ENCODE peak calls at places on chromosome 10, in six cellular contexts. One of them, this sample, is unnamed.

GRCh38 chr10:122551450-122551849 is 9.1 kb upstream of the DMBT1 start:
- DNase-seq in K562: no peak
- DNase-seq in GM12891: no peak
- DNase-seq in H1: no peak
- DNase-seq in HepG2: peak; percentile 36
- DNase-seq in GM12878: no peak
- DNase-seq in this sample: no peak

GRCh38 chr10:109417803-109418202 is 505.5 kb downstream of the XPNPEP1 start:
- DNase-seq in K562: no peak
- DNase-seq in GM12891: no peak
- DNase-seq in H1: no peak
- DNase-seq in HepG2: no peak
- DNase-seq in GM12878: no peak
- DNase-seq in this sample: no peak

GRCh38 chr10:31645786-31646185 is 282.8 kb downstream of the ARHGAP12 start:
- DNase-seq in K562: no peak
- DNase-seq in GM12891: no peak
- DNase-seq in H1: no peak
- DNase-seq in HepG2: no peak
- DNase-seq in GM12878: no peak
- DNase-seq in this sample: no peak

GRCh38 chr10:98006266-98006665 is 24.2 kb downstream of the CRTAC1 start:
- DNase-seq in K562: peak; percentile 30
- DNase-seq in GM12891: no peak
- DNase-seq in H1: no peak
- DNase-seq in HepG2: no peak
- DNase-seq in GM12878: no peak
- DNase-seq in this sample: no peak

GRCh38 chr10:102599565-102600327 is 44.5 kb upstream of the TRIM8 start:
- DNase-seq in K562: peak; percentile 80
- DNase-seq in GM12891: no peak
- DNase-seq in H1: no peak
- DNase-seq in HepG2: peak; percentile 86
- DNase-seq in GM12878: no peak
- DNase-seq in this sample: no peak

GRCh38 chr10:97648557-97649404 is 8.3 kb downstream of the PI4K2A start:
- DNase-seq in K562: peak; percentile 30
- DNase-seq in GM12891: peak; percentile 39
- DNase-seq in H1: no peak
- DNase-seq in HepG2: peak; percentile 68
- DNase-seq in GM12878: peak; percentile 47
- DNase-seq in this sample: peak; percentile 42

GRCh38 chr10:16458196-16458977 is 21.6 kb downstream of the PTER start:
- DNase-seq in K562: no peak
- DNase-seq in GM12891: no peak
- DNase-seq in H1: no peak
- DNase-seq in HepG2: no peak
- DNase-seq in GM12878: no peak
- DNase-seq in this sample: no peak

GRCh38 chr10:75910032-75910431 is 478.6 kb downstream of the LRMDA start:
- DNase-seq in K562: no peak
- DNase-seq in GM12891: no peak
- DNase-seq in H1: no peak
- DNase-seq in HepG2: peak; percentile 26
- DNase-seq in GM12878: no peak
- DNase-seq in this sample: no peak

GRCh38 chr10:124916585-124917167 is 25.2 kb upstream of the ZRANB1 start:
- DNase-seq in K562: peak; percentile 96
- DNase-seq in GM12891: peak; percentile 99
- DNase-seq in H1: peak; percentile 84
- DNase-seq in HepG2: peak; percentile 89
- DNase-seq in GM12878: peak; percentile 66
- DNase-seq in this sample: peak; percentile 98

GRCh38 chr10:124917939-124918830 is 23.7 kb upstream of the ZRANB1 start:
- DNase-seq in K562: no peak
- DNase-seq in GM12891: no peak
- DNase-seq in H1: no peak
- DNase-seq in HepG2: no peak
- DNase-seq in GM12878: no peak
- DNase-seq in this sample: no peak

GRCh38 chr10:124916098-124916584 is 25.8 kb upstream of the ZRANB1 start:
- DNase-seq in K562: no peak
- DNase-seq in GM12891: no peak
- DNase-seq in H1: no peak
- DNase-seq in HepG2: no peak
- DNase-seq in GM12878: no peak
- DNase-seq in this sample: no peak

GRCh38 chr10:124918906-124919305 is 23.0 kb upstream of the ZRANB1 start:
- DNase-seq in K562: no peak
- DNase-seq in GM12891: no peak
- DNase-seq in H1: no peak
- DNase-seq in HepG2: no peak
- DNase-seq in GM12878: no peak
- DNase-seq in this sample: no peak

DNA sequence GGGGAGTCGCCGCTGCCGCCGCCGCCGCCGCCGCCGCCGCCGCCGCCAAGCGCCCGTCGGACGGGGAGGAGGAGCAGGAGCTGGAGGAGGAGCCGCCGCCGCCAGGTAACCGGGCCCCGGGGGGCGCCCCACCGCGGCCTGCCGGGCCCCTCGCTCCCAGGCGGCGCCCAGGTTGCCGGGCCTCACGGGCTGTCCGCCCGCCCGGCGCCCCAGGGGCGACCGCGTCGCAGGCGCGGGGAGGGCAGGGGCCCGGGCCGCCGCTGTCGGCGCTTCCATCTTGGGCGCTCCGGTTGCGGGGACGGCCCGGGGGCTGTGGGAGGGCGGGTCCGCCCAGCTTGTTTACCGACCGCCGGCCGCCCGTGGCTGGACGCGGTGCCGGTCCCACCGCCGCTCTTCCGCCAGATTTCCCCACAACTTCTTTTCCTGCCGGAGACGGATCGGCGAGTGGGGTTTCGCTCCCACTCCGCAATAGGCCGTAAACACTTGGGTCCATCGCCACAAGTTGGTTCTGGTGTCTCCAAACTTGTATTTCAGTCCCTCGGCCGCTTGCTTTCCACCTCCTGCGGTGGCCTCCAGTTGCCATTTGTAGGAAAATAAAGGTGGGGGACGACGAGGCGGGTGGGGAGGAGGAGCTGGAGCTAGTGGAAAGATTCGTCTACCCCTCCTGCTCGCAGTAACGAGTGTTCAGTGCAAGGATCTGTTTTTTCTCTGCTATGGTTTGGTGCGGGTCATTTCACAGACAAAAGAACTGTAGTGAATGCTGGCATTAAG is 24.6 kb upstream of the ZRANB1 start:
- DNase-seq in K562: peak; percentile 58
- DNase-seq in GM12891: peak; percentile 30
- DNase-seq in H1: no peak
- DNase-seq in HepG2: peak; percentile 39
- DNase-seq in GM12878: no peak
- DNase-seq in this sample: peak; percentile 37
- TF ChIP-seq POLR2A in K562: peak; percentile 25
- TF ChIP-seq POLR2A in GM12891: no peak
- TF ChIP-seq POLR2A in H1: no peak
- TF ChIP-seq POLR2A in HepG2: peak; percentile 57
- TF ChIP-seq POLR2A in GM12878: peak; percentile 58
- TF ChIP-seq POLR2A in this sample: no peak

GRCh38 chr10:35124540-35124939 is 2.1 kb upstream of the CREM start:
- DNase-seq in K562: no peak
- DNase-seq in GM12891: no peak
- DNase-seq in H1: no peak
- DNase-seq in HepG2: no peak
- DNase-seq in GM12878: no peak
- DNase-seq in this sample: no peak

GRCh38 chr10:35126530-35127288 is at the start of gene CREM:
- DNase-seq in K562: peak; percentile 97
- DNase-seq in GM12891: peak; percentile 79
- DNase-seq in H1: peak; percentile 93
- DNase-seq in HepG2: peak; percentile 91
- DNase-seq in GM12878: peak; percentile 79
- DNase-seq in this sample: peak; percentile 80

GRCh38 chr10:35126062-35126529 is 550 bp upstream of the CREM start:
- DNase-seq in K562: no peak
- DNase-seq in GM12891: no peak
- DNase-seq in H1: no peak
- DNase-seq in HepG2: no peak
- DNase-seq in GM12878: no peak
- DNase-seq in this sample: no peak

GRCh38 chr10:35129185-35129674 is 2.6 kb downstream of the CREM start:
- DNase-seq in K562: no peak
- DNase-seq in GM12891: no peak
- DNase-seq in H1: no peak
- DNase-seq in HepG2: no peak
- DNase-seq in GM12878: no peak
- DNase-seq in this sample: no peak

GRCh38 chr10:35127289-35127891 is 744 bp downstream of the CREM start:
- DNase-seq in K562: peak; percentile 47
- DNase-seq in GM12891: no peak
- DNase-seq in H1: no peak
- DNase-seq in HepG2: peak; percentile 7
- DNase-seq in GM12878: no peak
- DNase-seq in this sample: no peak
- TF ChIP-seq TAF1 in K562: no peak
- TF ChIP-seq TAF1 in GM12891: no peak
- TF ChIP-seq TAF1 in H1: no peak
- TF ChIP-seq TAF1 in HepG2: no peak
- TF ChIP-seq TAF1 in GM12878: no peak
- TF ChIP-seq TAF1 in this sample: no peak

DNA sequence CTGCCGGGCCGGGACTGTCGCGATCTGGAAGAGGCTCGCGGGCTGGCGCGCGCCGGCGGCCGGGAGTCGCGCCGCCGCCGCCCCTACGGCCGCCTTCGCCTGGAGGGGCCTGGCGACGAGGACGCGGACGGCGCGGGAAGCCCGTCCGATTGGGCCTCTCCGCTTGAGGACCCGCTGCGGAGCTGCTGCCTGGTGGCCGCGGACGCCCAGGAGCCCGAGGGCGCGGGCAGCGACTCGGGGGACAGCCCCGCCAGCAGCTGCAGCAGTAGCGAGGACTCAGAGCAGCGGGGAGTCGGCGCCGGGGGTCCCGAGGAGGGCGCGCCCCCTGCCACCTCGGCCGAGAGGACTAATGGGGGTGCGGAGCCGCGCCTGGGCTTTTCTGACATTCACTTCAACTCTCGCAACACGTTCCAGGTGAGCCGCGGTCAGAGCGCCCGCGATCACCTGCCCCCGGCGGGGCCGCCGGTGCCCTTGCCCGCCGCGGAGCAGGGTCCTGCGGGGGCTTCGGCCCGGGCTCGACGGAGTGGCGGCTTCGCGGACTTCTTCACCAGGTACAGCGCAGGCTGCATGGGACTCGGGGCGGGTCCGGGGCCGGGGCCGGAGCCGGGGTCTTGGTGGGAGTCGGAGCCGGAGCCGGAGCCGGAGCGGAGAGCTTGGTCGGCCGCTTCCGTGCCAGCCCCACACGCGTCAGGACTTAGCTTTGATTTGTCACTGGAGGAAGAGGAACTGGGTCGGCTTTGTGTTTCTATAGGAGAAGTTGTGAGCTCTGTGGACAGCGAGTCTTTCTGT is 887 bp downstream of the TBC1D12 start:
- DNase-seq in K562: peak; percentile 29
- DNase-seq in GM12891: peak; percentile 43
- DNase-seq in H1: no peak
- DNase-seq in HepG2: peak; percentile 76
- DNase-seq in GM12878: peak; percentile 47
- DNase-seq in this sample: peak; percentile 51
- TF ChIP-seq POLR2A in K562: no peak
- TF ChIP-seq POLR2A in GM12891: no peak
- TF ChIP-seq POLR2A in H1: no peak
- TF ChIP-seq POLR2A in HepG2: no peak
- TF ChIP-seq POLR2A in GM12878: no peak
- TF ChIP-seq POLR2A in this sample: peak; percentile 79

GRCh38 chr10:2120781-2121180 is 383.5 kb upstream of the ADARB2 start:
- DNase-seq in K562: no peak
- DNase-seq in GM12891: no peak
- DNase-seq in H1: no peak
- DNase-seq in HepG2: no peak
- DNase-seq in GM12878: no peak
- DNase-seq in this sample: no peak

GRCh38 chr10:2117641-2118040 is 380.3 kb upstream of the ADARB2 start:
- DNase-seq in K562: no peak
- DNase-seq in GM12891: no peak
- DNase-seq in H1: no peak
- DNase-seq in HepG2: no peak
- DNase-seq in GM12878: no peak
- DNase-seq in this sample: no peak

GRCh38 chr10:2121944-2122343 is 384.6 kb upstream of the ADARB2 start:
- DNase-seq in K562: no peak
- DNase-seq in GM12891: no peak
- DNase-seq in H1: no peak
- DNase-seq in HepG2: no peak
- DNase-seq in GM12878: no peak
- DNase-seq in this sample: no peak

GRCh38 chr10:2121315-2121714 is 384.0 kb upstream of the ADARB2 start:
- DNase-seq in K562: no peak
- DNase-seq in GM12891: no peak
- DNase-seq in H1: no peak
- DNase-seq in HepG2: no peak
- DNase-seq in GM12878: no peak
- DNase-seq in this sample: no peak

DNA sequence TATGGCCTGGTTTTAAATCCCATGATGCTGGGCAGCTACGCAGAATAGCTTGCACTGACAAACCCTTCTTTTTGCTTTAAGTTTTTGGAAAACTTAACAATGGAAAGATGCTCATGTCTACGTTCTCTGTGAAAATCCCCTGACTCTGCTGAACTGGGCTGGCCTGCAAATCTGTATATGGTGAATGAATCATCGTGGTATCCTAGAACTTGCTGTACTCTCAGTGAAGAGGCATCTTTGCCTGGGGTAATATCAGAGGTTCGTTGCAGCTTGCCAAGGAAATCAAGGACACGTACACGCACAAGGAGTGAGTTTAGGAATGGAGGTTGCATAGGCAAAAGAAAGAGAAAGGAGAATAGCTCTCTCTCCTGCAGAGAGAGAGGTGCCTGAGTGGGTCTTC is 382.0 kb upstream of the ADARB2 start:
- DNase-seq in K562: no peak
- DNase-seq in GM12891: no peak
- DNase-seq in H1: no peak
- DNase-seq in HepG2: no peak
- DNase-seq in GM12878: no peak
- DNase-seq in this sample: no peak
- TF ChIP-seq TAF1 in K562: no peak
- TF ChIP-seq TAF1 in GM12891: no peak
- TF ChIP-seq TAF1 in H1: no peak
- TF ChIP-seq TAF1 in HepG2: no peak
- TF ChIP-seq TAF1 in GM12878: no peak
- TF ChIP-seq TAF1 in this sample: no peak